ENCODE peak calls at places on chromosomes 16 and 17, in seven cellular contexts. F, M, U, T, W, H and I are unnamed samples.
A peak's percentile ranks its signal among the peaks of the same experiment; 100 is the strongest.

GRCh38 chr16:82627811-82628339 is 1.1 kb downstream of the CDH13 start:
- DNase-seq in F (no peak), M (peak; percentile 9), U (peak; percentile 50), T (peak; percentile 26), W (no peak), H (peak; percentile 57), I (no peak)

GRCh38 chr16:30368122-30368791 is 2.0 kb downstream of the TBC1D10B start:
- DNase-seq in F (no peak), M (no peak), U (no peak), T (peak; percentile 59), W (peak; percentile 40), H (peak; percentile 71), I (no peak)

GRCh38 chr17:14205992-14206461 is 30.6 kb downstream of the CDRT15 start:
- DNase-seq in F (peak; percentile 74), M (peak; percentile 94), U (peak; percentile 94), T (no peak), W (peak; percentile 94), H (no peak), I (peak; percentile 69)

GRCh38 chr17:14355556-14355955 is 54.7 kb downstream of the HS3ST3B1 start:
- DNase-seq in F (no peak), M (no peak), U (no peak), T (no peak), W (no peak), H (no peak), I (no peak)

GRCh38 chr16:83310816-83311215 is 497.0 kb upstream of the HSBP1 start:
- DNase-seq in F (no peak), M (no peak), U (no peak), T (no peak), W (no peak), H (no peak), I (no peak)

GRCh38 chr17:21286771-21287702 is 2.5 kb downstream of the MAP2K3 start:
- DNase-seq in F (peak; percentile 90), M (no peak), U (peak; percentile 88), T (no peak), W (peak; percentile 70), H (no peak), I (peak; percentile 55)

GRCh38 chr17:43665387-43666101 is 3.8 kb upstream of the MEOX1 start:
- DNase-seq in F (peak; percentile 81), M (no peak), U (no peak), T (no peak), W (no peak), H (no peak), I (peak; percentile 16)

GRCh38 chr17:4332296-4332970 is 34.0 kb downstream of the UBE2G1 start:
- DNase-seq in F (no peak), M (no peak), U (no peak), T (peak; percentile 33), W (no peak), H (no peak), I (no peak)

GRCh38 chr17:66965801-66966528 is 1.5 kb downstream of the CACNG4 start:
- DNase-seq in F (no peak), M (no peak), U (no peak), T (no peak), W (no peak), H (no peak), I (no peak)

GRCh38 chr17:61827649-61828395 is 35.5 kb downstream of the BRIP1 start:
- DNase-seq in F (no peak), M (no peak), U (no peak), T (no peak), W (no peak), H (no peak), I (no peak)

GRCh38 chr16:14289692-14290340 is 218.7 kb downstream of the MRTFB start:
- DNase-seq in F (peak; percentile 31), M (no peak), U (peak; percentile 21), T (peak; percentile 24), W (no peak), H (no peak), I (no peak)

GRCh38 chr17:10471853-10472252 is 2.5 kb upstream of the MYH4 start:
- DNase-seq in F (no peak), M (no peak), U (no peak), T (peak; percentile 3), W (no peak), H (no peak), I (no peak)

GRCh38 chr17:80279895-80280294 is 19.2 kb downstream of the RNF213 start:
- DNase-seq in F (no peak), M (no peak), U (no peak), T (peak; percentile 88), W (peak; percentile 45), H (peak; percentile 85), I (peak; percentile 87)

GRCh38 chr16:57061084-57061905 is 31.1 kb upstream of the CPNE2 start:
- DNase-seq in F (peak; percentile 87), M (peak; percentile 85), U (peak; percentile 32), T (peak; percentile 19), W (peak; percentile 46), H (peak; percentile 92), I (peak; percentile 75)

GRCh38 chr17:11935734-11936406 is 61.4 kb downstream of the ZNF18 start:
- DNase-seq in F (no peak), M (no peak), U (no peak), T (peak; percentile 33), W (peak; percentile 15), H (no peak), I (peak; percentile 20)

GRCh38 chr17:63573634-63574033 is 23.4 kb downstream of the DCAF7 start:
- DNase-seq in F (no peak), M (no peak), U (no peak), T (no peak), W (no peak), H (no peak), I (no peak)
- TF ChIP-seq CTCF in F (no peak), M (no peak), U (peak; percentile 14), T (peak; percentile 26), W (no peak), H (no peak), I (peak; percentile 16)

GRCh38 chr16:2151188-2152091 is 3.0 kb downstream of the RAB26 start:
- DNase-seq in F (peak; percentile 74), M (no peak), U (no peak), T (no peak), W (no peak), H (no peak), I (no peak)

GRCh38 chr16:2155091-2156024 is at the start of gene TRAF7:
- DNase-seq in F (peak; percentile 99), M (peak; percentile 99), U (peak; percentile 98), T (peak; percentile 100), W (peak; percentile 100), H (peak; percentile 100), I (peak; percentile 98)

GRCh38 chr16:2154533-2155090 is 970 bp upstream of the TRAF7 start:
- DNase-seq in F (no peak), M (no peak), U (no peak), T (no peak), W (no peak), H (no peak), I (no peak)

GRCh38 chr16:2150418-2151187 is 2.2 kb downstream of the RAB26 start:
- DNase-seq in F (peak; percentile 68), M (no peak), U (peak; percentile 59), T (peak; percentile 28), W (peak; percentile 80), H (no peak), I (no peak)

DNA sequence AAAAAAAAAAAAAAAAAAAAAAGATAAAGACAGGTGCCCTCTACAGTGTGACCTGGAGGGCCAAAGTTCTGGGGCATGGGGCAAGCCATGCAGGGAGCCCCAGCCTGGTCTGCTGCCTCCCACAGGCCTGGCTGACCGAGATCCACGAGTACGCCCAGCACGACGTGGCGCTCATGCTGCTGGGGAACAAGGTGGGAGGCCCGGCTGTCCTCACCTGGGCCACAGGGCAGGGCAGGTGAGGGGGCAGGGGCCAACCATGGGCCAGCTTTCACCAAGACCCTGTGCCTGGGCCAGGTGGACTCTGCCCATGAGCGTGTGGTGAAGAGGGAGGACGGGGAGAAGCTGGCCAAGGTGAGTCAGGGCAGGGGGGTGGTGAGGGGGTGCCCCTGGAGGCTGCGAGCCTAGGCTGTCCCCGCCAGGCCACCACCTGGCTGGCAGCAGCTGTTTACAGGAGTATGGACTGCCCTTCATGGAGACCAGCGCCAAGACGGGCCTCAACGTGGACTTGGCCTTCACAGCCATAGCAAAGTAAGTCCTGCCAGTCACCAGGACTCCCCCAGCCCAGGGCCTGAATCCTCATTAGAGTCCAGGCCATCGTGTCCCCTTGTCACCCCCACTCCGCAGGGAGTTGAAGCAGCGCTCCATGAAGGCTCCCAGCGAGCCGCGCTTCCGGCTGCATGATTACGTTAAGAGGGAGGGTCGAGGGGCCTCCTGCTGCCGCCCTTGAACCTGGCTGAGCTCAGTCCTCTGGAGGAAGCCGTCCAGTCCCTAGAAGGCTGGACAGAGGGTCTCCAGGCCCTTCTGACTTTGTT is 2.7 kb upstream of the TRAF7 start:
- DNase-seq in F (peak; percentile 83), M (no peak), U (peak; percentile 48), T (no peak), W (peak; percentile 82), H (no peak), I (peak; percentile 54)
- TF ChIP-seq POLR2A in F (no peak), M (no peak), U (no peak), T (peak; percentile 39), W (no peak), H (no peak), I (no peak)

GRCh38 chr16:87200637-87201036 is 116.6 kb downstream of the C16orf95 start:
- DNase-seq in F (no peak), M (no peak), U (no peak), T (no peak), W (no peak), H (no peak), I (no peak)

GRCh38 chr16:87201052-87201451 is 116.1 kb downstream of the C16orf95 start:
- DNase-seq in F (no peak), M (no peak), U (no peak), T (peak; percentile 99), W (peak; percentile 55), H (peak; percentile 89), I (no peak)

GRCh38 chr16:87201777-87202176 is 115.4 kb downstream of the C16orf95 start:
- DNase-seq in F (no peak), M (no peak), U (no peak), T (no peak), W (no peak), H (no peak), I (no peak)

GRCh38 chr16:87203060-87203656 is 114.0 kb downstream of the C16orf95 start:
- DNase-seq in F (no peak), M (no peak), U (peak; percentile 54), T (peak; percentile 77), W (peak; percentile 43), H (no peak), I (peak; percentile 6)

GRCh38 chr16:87202346-87202745 is 114.8 kb downstream of the C16orf95 start:
- DNase-seq in F (no peak), M (no peak), U (no peak), T (peak; percentile 30), W (no peak), H (no peak), I (no peak)
- TF ChIP-seq CTCF in F (no peak), M (no peak), U (no peak), T (no peak), W (no peak), H (no peak), I (no peak)

GRCh38 chr17:33701910-33702309 is 408.8 kb upstream of the ASIC2 start:
- DNase-seq in F (no peak), M (no peak), U (no peak), T (no peak), W (no peak), H (no peak), I (no peak)

GRCh38 chr17:33697557-33697956 is 404.5 kb upstream of the ASIC2 start:
- DNase-seq in F (no peak), M (no peak), U (no peak), T (no peak), W (no peak), H (no peak), I (no peak)

DNA sequence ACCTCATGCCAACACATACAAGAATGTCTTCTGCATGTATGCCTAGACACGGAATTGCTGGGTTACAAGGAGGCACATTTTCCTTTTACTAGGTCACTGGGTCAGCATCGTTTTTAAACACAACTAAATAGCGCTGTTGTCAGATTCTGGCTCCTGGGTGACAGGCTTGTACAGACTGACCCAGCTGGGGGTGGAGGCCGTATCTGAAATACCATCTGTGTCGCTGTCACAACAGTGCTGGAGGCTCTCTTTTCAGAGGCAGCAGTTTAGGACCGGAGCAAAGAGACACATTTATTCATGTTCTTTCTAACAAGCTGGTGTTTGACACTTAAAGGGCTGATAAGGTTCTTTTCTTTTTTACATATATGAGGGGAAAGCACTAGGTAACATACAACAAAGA is 403.0 kb upstream of the ASIC2 start:
- DNase-seq in F (no peak), M (no peak), U (no peak), T (no peak), W (no peak), H (no peak), I (no peak)
- TF ChIP-seq POLR2A in F (no peak), M (no peak), U (no peak), T (no peak), W (no peak), H (no peak), I (no peak)